ENCODE peak calls at places on chromosomes 13 and 19, in seven cellular contexts. B is ovary, M is fibroblast of pulmonary artery, N is mucosa of descending colon, Z is vagina, L is cardiac fibroblast, A is ascending aorta. D is an unnamed sample.

GRCh38 chr19:58330458-58330857 is 3.7 kb downstream of the ZSCAN22 start:
- DNase-seq in Z (no peak), B (no peak), A (no peak), L (peak; percentile 84), N (no peak), M (peak; percentile 78), D (peak; percentile 73)

GRCh38 chr13:26480246-26480855 is 77.1 kb upstream of the WASF3 start:
- DNase-seq in M (peak; percentile 21), Z (peak; percentile 46), N (no peak), L (peak; percentile 56), B (no peak), A (no peak), D (no peak)

GRCh38 chr19:13350761-13351160 is 155.5 kb downstream of the CACNA1A start:
- DNase-seq in L (no peak), N (no peak), B (no peak), M (no peak), A (no peak), Z (no peak), D (no peak)

GRCh38 chr19:56838930-56839664 is 1.4 kb downstream of the PEG3 start:
- DNase-seq in N (peak; percentile 70), M (peak; percentile 77), Z (no peak), L (peak; percentile 31), B (peak; percentile 95), A (peak; percentile 94), D (no peak)

GRCh38 chr13:42575938-42576337 is 2.0 kb downstream of the TNFSF11 start:
- DNase-seq in Z (no peak), L (no peak), N (no peak), A (no peak), B (no peak), M (no peak), D (no peak)

GRCh38 chr13:20140487-20140886 is 20.4 kb downstream of the GJA3 start:
- DNase-seq in Z (no peak), B (no peak), N (no peak), M (no peak), A (no peak), L (no peak), D (no peak)

GRCh38 chr13:58324130-58324529 is 692.6 kb downstream of the PCDH17 start:
- DNase-seq in B (no peak), N (no peak), Z (no peak), M (peak; percentile 3), A (no peak), L (no peak), D (peak; percentile 67)

GRCh38 chr13:104014803-104015645 is 948.8 kb upstream of the SLC10A2 start:
- DNase-seq in M (peak; percentile 86), Z (no peak), A (no peak), L (peak; percentile 53), B (no peak), N (no peak), D (no peak)

GRCh38 chr19:38032151-38032550 is 125.1 kb downstream of the SIPA1L3 start:
- DNase-seq in L (peak; percentile 36), N (no peak), Z (no peak), B (no peak), M (peak; percentile 69), A (no peak), D (no peak)

GRCh38 chr13:104106705-104107393 is 1040.6 kb upstream of the SLC10A2 start:
- DNase-seq in M (peak; percentile 88), B (no peak), A (no peak), N (no peak), L (peak; percentile 89), Z (no peak), D (no peak)

GRCh38 chr19:36750066-36750691 is 22.4 kb downstream of the ZNF850 start:
- DNase-seq in M (no peak), Z (no peak), N (no peak), L (no peak), A (no peak), B (no peak), D (no peak)

GRCh38 chr19:23698711-23699520 is 11.9 kb upstream of the ZNF675 start:
- DNase-seq in L (no peak), M (no peak), A (no peak), Z (no peak), N (peak; percentile 41), B (no peak), D (peak; percentile 32)

GRCh38 chr13:32669030-32669646 is 82.9 kb downstream of the PDS5B start:
- DNase-seq in L (peak; percentile 73), Z (no peak), B (no peak), N (no peak), A (no peak), M (peak; percentile 76), D (peak; percentile 55)

GRCh38 chr13:105848494-105848893 is 687.0 kb downstream of the EFNB2 start:
- DNase-seq in N (no peak), M (no peak), A (no peak), B (no peak), Z (no peak), L (no peak), D (peak; percentile 33)

DNA sequence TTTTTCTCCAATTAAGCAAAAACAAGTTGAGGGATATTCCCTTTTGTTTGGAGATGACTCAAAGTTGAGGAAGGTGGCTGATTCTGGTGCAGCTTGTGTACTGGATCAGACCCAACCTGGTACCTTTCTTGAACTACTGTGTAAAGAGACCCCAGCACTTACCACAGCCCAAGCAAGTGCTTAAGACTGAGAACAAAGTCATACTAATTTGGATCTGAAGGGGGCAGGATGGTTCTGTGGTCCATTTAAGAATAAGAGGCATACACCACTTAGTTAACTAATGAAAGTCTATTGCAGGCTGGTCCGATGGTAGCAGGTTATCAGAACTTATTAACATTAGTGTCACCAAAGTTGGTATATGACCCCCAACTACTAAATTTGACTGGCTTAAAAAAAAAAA is 6.3 kb downstream of the THSD1 start:
- DNase-seq in Z (no peak), B (no peak), L (peak; percentile 58), A (no peak), N (no peak), M (peak; percentile 60), D (peak; percentile 42)
- TF ChIP-seq CTCF in Z (no peak), B (no peak), L (peak; percentile 29), A (no peak), N (no peak), M (peak; percentile 35), D (no peak)

DNA sequence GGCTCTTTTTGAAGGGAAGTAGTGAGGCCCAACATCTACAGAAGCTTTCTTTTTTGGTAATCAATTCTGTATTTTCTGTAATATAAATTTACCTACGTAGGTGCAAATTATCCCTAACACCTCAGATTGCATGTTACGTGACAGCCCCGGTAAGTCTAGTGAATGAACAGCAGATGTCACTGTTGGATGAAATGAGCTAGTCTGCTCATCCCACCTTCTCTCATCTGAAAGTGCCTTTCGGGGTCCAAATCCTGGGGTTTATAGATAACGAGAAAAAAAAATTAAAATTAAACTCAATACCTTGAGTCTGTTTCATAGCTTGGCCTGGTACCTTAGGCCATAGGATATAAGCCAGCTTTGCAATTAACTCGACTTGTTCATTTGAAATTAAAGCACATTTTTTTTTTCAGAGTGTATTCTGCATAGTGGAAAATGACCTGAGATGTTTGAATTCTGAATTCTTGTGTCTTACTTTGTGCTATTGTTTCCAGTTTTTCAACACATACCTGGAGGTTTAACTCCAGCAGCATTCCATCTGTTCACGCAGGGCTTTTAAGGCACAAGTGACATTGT is 548.2 kb downstream of the GPC5 start:
- DNase-seq in B (no peak), L (peak; percentile 1), A (no peak), M (peak; percentile 33), Z (no peak), N (no peak), D (peak; percentile 46)
- TF ChIP-seq CTCF in B (no peak), L (peak; percentile 3), A (no peak), M (peak; percentile 57), Z (no peak), N (no peak), D (peak; percentile 78)

GRCh38 chr19:40445006-40445312 is 824 bp upstream of the SERTAD3 start:
- DNase-seq in B (no peak), L (no peak), A (no peak), M (no peak), Z (no peak), N (no peak), D (no peak)
- TF ChIP-seq CTCF in B (no peak), L (no peak), A (no peak), M (no peak), Z (no peak), N (no peak), D (no peak)

GRCh38 chr19:15841875-15842569 is 26.6 kb upstream of the OR10H1 start:
- DNase-seq in N (no peak), A (no peak), B (no peak), M (no peak), L (no peak), Z (no peak), D (no peak)
- TF ChIP-seq CTCF in N (no peak), A (no peak), B (no peak), M (no peak), L (no peak), Z (no peak), D (no peak)

DNA sequence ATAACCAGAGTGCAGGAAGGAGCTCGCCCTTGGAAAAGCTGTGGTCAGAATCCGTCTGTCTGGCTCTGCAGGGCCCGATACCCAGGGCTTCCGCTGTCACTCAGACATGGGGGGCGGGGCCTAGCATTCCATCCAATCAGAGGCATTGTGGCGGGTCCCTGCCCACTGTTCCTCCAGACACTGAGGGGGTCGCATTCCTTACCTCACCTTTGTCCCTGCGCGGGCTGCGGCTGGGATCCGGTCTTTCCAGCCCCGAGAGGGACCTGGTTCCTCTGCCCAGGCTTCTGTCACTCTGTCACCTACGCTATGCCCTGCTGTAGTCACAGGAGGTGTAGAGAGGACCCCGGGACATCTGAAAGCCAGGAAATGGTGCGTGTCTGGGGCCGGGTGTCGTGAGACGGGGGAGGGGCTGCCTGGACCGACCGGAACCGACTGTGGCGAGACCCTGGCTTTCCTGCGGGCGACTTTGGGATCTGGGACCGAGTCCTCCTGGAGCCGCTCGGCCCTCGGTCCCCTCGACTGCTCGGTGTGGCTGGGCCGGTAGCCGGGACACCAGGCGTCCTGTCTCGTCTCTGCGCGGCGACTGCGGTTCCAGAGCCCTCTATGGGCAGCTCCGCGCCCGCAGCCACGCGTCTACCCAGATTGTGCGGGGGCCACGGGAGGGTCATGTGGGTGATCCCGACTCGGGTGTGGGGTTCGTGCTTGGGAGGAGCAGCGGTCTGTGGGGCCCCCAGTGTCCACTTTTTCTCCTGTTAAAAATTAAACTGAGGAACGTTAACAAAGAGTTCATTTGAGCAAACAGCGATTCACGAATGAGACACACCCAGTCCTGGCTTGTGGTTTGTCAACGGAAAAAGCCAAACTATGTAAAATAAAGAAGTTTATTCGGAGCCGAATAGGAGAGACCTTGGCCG is at the start of gene ZNF69:
- DNase-seq in L (peak; percentile 56), B (peak; percentile 89), N (peak; percentile 94), Z (no peak), M (peak; percentile 62), A (peak; percentile 59), D (no peak)
- TF ChIP-seq CTCF in L (peak; percentile 16), B (no peak), N (no peak), Z (no peak), M (peak; percentile 12), A (peak; percentile 40), D (no peak)

DNA sequence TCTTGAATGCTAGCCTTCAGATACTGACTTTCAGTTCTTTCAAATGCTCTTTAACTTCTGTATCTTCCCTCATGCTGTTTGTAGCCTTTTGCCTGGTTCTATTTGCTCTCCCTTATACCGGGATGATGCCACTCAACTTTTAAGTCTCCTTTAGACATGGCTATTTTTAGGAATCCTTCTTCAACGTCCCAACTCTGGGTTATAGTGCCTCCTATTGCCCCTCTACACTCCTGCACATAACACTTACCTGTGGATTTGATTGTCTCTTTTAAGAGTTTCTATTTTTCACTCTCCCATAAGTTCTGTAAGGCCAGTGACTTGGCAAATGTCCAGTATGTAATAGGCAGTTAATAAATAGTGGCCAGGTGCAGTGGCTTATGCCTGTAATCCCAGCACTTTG is 343.0 kb downstream of the KLF5 start:
- DNase-seq in N (no peak), L (no peak), B (no peak), Z (no peak), M (no peak), A (no peak), D (peak; percentile 27)
- TF ChIP-seq CTCF in N (no peak), L (no peak), B (no peak), Z (no peak), M (no peak), A (no peak), D (no peak)

GRCh38 chr19:51211833-51212232 is 13.0 kb upstream of the CD33 start:
- DNase-seq in M (no peak), N (no peak), A (no peak), Z (no peak), L (no peak), B (no peak), D (no peak)
- TF ChIP-seq CTCF in M (no peak), N (no peak), A (no peak), Z (no peak), L (no peak), B (no peak), D (no peak)

D was measured in MCF 10A.